ENCODE peak calls at places on chromosomes 5 and 9, in eight cellular contexts. C, Y, M, X, R, K, O and T are unnamed samples.

GRCh38 chr5:34587355-34588241 is 68.5 kb upstream of the RAI14 start:
- DNase-seq in C (no peak), Y (no peak), M (no peak), X (no peak), R (no peak), K (no peak), O (no peak), T (no peak)

GRCh38 chr5:172913117-172913850 is 45.9 kb upstream of the RPL26L1 start:
- DNase-seq in C (no peak), Y (no peak), M (no peak), X (no peak), R (no peak), K (no peak), O (no peak), T (no peak)

GRCh38 chr5:125298258-125298657 is 551.8 kb upstream of the ZNF608 start:
- DNase-seq in C (no peak), Y (no peak), M (no peak), X (no peak), R (no peak), K (no peak), O (no peak), T (no peak)

GRCh38 chr5:143554194-143554717 is 150.8 kb upstream of the NR3C1 start:
- DNase-seq in C (no peak), Y (no peak), M (no peak), X (no peak), R (peak), K (no peak), O (no peak), T (no peak)

GRCh38 chr5:132268698-132269551 is 11.4 kb downstream of the PDLIM4 start:
- DNase-seq in C (peak), Y (no peak), M (no peak), X (no peak), R (no peak), K (no peak), O (no peak), T (no peak)

GRCh38 chr5:147442134-147442726 is 67.6 kb downstream of the DPYSL3 start:
- DNase-seq in C (no peak), Y (no peak), M (no peak), X (no peak), R (no peak), K (no peak), O (no peak), T (no peak)

GRCh38 chr5:176740131-176740701 is 70.1 kb upstream of the UNC5A start:
- DNase-seq in C (no peak), Y (no peak), M (peak), X (no peak), R (no peak), K (no peak), O (no peak), T (no peak)

GRCh38 chr5:14627270-14627669 is 37.2 kb upstream of the OTULIN start:
- DNase-seq in C (no peak), Y (no peak), M (no peak), X (no peak), R (no peak), K (no peak), O (no peak), T (no peak)

GRCh38 chr5:84384604-84385575 is at the start of gene EDIL3:
- DNase-seq in C (peak), Y (no peak), M (peak), X (no peak), R (peak), K (no peak), O (peak), T (no peak)

GRCh38 chr5:108345541-108346171 is 36.2 kb downstream of the FBXL17 start:
- DNase-seq in C (no peak), Y (no peak), M (no peak), X (no peak), R (no peak), K (no peak), O (no peak), T (no peak)

GRCh38 chr5:123690821-123691220 is 178.8 kb downstream of the CSNK1G3 start:
- DNase-seq in C (no peak), Y (no peak), M (no peak), X (peak), R (no peak), K (no peak), O (no peak), T (peak)

GRCh38 chr5:6236858-6237481 is 141.4 kb downstream of the MED10 start:
- DNase-seq in C (no peak), Y (no peak), M (no peak), X (no peak), R (no peak), K (no peak), O (no peak), T (no peak)

GRCh38 chr5:27590503-27590902 is 552.1 kb upstream of the CDH9 start:
- DNase-seq in C (no peak), Y (no peak), M (no peak), X (no peak), R (no peak), K (no peak), O (peak), T (no peak)

GRCh38 chr5:95760291-95761191 is 29.4 kb downstream of the RHOBTB3 start:
- DNase-seq in C (no peak), Y (no peak), M (no peak), X (peak), R (no peak), K (no peak), O (no peak), T (peak)

GRCh38 chr9:123544007-123544827 is 188.2 kb downstream of the CRB2 start:
- DNase-seq in C (no peak), Y (no peak), M (no peak), X (peak), R (peak), K (no peak), O (no peak), T (no peak)

GRCh38 chr5:172380992-172381643 is 73.2 kb downstream of the SH3PXD2B start:
- DNase-seq in C (peak), Y (no peak), M (peak), X (no peak), R (peak), K (peak), O (peak), T (no peak)

GRCh38 chr9:130770679-130771442 is 64.2 kb upstream of the ABL1 start:
- DNase-seq in C (no peak), Y (no peak), M (no peak), X (no peak), R (no peak), K (no peak), O (no peak), T (no peak)

GRCh38 chr9:116544896-116545295 is 142.2 kb upstream of the TRIM32 start:
- DNase-seq in C (no peak), Y (no peak), M (no peak), X (no peak), R (no peak), K (no peak), O (no peak), T (no peak)
- H3K4me3 ChIP-seq in C (no peak), Y (no peak), M (no peak), X (no peak), R (no peak), K (no peak), O (no peak), T (no peak)

GRCh38 chr5:63822633-63823032 is 139.6 kb downstream of the HTR1A start:
- DNase-seq in C (no peak), Y (no peak), M (no peak), X (no peak), R (no peak), K (no peak), O (no peak), T (no peak)
- TF ChIP-seq CTCF in C (no peak), Y (no peak), M (no peak), X (no peak), R (no peak), K (no peak), O (no peak), T (peak)

DNA sequence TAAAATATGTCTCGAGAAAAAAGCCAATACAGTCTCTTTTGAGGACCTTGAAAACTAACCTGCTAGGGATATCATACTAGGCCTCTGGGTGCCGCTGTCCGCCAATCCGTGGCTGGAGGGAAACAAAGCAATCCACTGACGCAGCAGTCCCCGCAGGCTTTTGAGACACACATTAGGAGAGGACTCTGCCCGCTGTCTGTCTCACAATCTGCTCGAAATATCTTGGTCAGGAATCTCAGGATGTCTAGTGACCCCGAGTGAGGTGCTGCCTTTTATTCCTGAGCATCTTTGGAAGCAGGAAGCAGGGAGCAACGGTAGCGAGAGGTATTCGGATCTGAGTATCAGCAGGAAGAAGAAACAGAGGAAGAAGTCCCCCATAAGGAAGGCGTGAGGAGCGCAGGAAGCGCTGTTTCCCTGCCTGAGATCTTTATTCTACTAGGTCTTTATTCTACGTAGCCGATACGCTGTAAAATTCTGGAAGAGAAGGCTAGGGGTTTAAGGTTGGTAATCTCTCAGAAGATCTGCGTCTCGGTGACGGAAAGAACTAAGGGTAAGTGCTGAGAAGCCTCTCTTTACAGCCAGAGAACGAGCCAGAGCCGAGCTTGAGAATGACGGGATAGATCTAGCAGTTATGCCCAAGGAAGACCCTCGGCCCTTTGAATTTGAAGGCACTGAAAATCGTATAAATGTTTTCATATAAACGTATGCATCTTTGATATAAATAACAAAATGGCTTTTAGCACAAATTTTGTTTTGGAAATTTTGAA is 4.0 kb upstream of the PCDHGA1 start:
- DNase-seq in C (peak), Y (no peak), M (peak), X (no peak), R (peak), K (peak), O (peak), T (no peak)
- H3K4me3 ChIP-seq in C (peak), Y (peak), M (peak), X (peak), R (no peak), K (peak), O (peak), T (peak)

DNA sequence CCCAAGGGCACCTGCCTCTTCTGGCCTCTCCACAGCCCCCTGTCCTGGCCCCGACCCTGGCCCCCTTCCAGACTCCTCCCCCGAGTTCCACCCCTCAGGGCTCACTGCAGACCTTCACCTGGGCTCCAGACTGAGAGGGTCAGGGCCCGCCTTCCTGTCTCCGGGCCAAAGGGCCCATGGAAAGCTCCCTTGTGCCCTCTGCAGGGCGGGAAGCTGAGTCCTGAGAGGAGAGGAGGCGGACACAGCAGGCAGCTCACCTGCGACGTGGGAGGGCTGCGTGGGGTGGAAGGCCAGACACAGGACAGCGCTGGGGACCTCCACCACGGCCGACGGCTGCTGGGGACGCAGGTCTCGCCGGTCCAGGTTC is 20.6 kb downstream of the DYNC2I2 start:
- DNase-seq in C (no peak), Y (no peak), M (no peak), X (no peak), R (peak), K (peak), O (peak), T (no peak)
- TF ChIP-seq CTCF in C (no peak), Y (no peak), M (no peak), X (peak), R (no peak), K (peak), O (peak), T (peak)

GRCh38 chr9:105385372-105385985 is 62.4 kb upstream of the FSD1L start:
- DNase-seq in C (peak), Y (no peak), M (no peak), X (no peak), R (peak), K (peak), O (no peak), T (no peak)
- H3K4me3 ChIP-seq in C (peak), Y (no peak), M (peak), X (no peak), R (peak), K (peak), O (peak), T (no peak)

GRCh38 chr9:134275379-134275778 is 50.9 kb upstream of the RXRA start:
- DNase-seq in C (no peak), Y (no peak), M (no peak), X (no peak), R (no peak), K (no peak), O (no peak), T (no peak)
- TF ChIP-seq CTCF in C (no peak), Y (no peak), M (no peak), X (no peak), R (no peak), K (no peak), O (no peak), T (no peak)

GRCh38 chr9:35563791-35564197 is 41.3 kb upstream of the TESK1 start:
- DNase-seq in C (peak), Y (no peak), M (peak), X (no peak), R (peak), K (peak), O (no peak), T (no peak)
- H3K4me3 ChIP-seq in C (no peak), Y (peak), M (no peak), X (no peak), R (peak), K (peak), O (no peak), T (no peak)

GRCh38 chr5:168073991-168074800 is 217.2 kb upstream of the WWC1 start:
- DNase-seq in C (no peak), Y (no peak), M (no peak), X (no peak), R (no peak), K (no peak), O (no peak), T (no peak)

GRCh38 chr5:168072665-168073064 is 218.8 kb upstream of the WWC1 start:
- DNase-seq in C (no peak), Y (no peak), M (no peak), X (no peak), R (no peak), K (no peak), O (no peak), T (no peak)

GRCh38 chr5:168073311-168073710 is 218.1 kb upstream of the WWC1 start:
- DNase-seq in C (no peak), Y (no peak), M (no peak), X (no peak), R (no peak), K (no peak), O (no peak), T (no peak)

GRCh38 chr5:168075387-168075786 is 216.1 kb upstream of the WWC1 start:
- DNase-seq in C (no peak), Y (no peak), M (no peak), X (no peak), R (no peak), K (no peak), O (no peak), T (no peak)

DNA sequence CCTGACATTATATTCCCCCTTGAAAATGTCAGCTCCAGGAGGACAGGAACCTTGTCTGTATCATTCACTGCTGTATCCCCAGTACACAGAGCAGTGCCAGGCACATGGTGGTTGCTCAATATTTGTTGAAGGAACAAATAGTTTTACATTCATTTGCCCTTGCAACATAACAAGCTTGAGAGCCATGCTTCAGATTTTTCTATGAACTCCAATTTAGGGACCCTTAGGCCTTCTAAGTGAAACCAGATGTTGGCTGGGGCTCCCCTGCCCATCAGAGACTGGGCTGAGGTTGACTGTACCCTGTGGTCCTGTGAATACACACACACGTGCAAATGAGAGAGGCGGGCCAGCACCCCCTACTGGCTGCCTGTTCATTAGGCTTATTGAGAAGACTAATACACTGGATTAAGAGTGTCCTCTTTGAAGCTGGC is 214.9 kb upstream of the WWC1 start:
- DNase-seq in C (no peak), Y (no peak), M (no peak), X (no peak), R (peak), K (peak), O (peak), T (no peak)
- TF ChIP-seq CTCF in C (no peak), Y (peak), M (no peak), X (peak), R (peak), K (peak), O (peak), T (peak)

GRCh38 chr9:132991351-132992300 is 13.1 kb downstream of the GFI1B start:
- DNase-seq in C (no peak), Y (no peak), M (no peak), X (no peak), R (no peak), K (no peak), O (peak), T (no peak)

GRCh38 chr9:132988244-132989013 is 9.9 kb downstream of the GFI1B start:
- DNase-seq in C (no peak), Y (no peak), M (no peak), X (no peak), R (no peak), K (no peak), O (peak), T (no peak)

GRCh38 chr9:132989014-132989310 is 10.5 kb downstream of the GFI1B start:
- DNase-seq in C (no peak), Y (no peak), M (no peak), X (no peak), R (no peak), K (no peak), O (peak), T (no peak)

GRCh38 chr9:132989414-132989996 is 11.0 kb downstream of the GFI1B start:
- DNase-seq in C (no peak), Y (no peak), M (no peak), X (no peak), R (no peak), K (no peak), O (peak), T (no peak)

DNA sequence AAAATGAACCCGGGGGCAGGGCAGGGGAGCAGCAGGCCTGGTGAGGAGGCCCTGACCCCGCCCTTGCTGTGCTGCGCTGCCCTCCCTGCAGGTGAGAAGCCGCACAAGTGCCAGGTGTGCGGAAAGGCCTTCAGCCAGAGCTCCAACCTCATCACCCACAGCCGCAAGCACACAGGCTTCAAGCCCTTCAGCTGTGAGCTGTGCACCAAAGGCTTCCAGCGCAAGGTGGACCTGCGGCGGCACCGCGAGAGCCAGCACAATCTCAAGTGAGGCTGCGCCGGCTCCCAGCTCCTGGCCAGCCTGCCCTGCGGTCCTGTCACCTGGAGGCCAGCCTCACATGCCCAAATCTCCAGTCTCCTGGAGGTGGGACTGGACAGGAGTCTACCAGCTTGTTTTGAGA is 12.3 kb downstream of the GFI1B start:
- DNase-seq in C (no peak), Y (no peak), M (no peak), X (no peak), R (no peak), K (no peak), O (peak), T (no peak)
- H3K4me3 ChIP-seq in C (no peak), Y (no peak), M (no peak), X (no peak), R (no peak), K (no peak), O (no peak), T (no peak)

GRCh38 chr9:21491742-21492141 is 9.6 kb upstream of the IFNE start:
- DNase-seq in C (no peak), Y (no peak), M (no peak), X (no peak), R (no peak), K (no peak), O (no peak), T (no peak)
- TF ChIP-seq CTCF in C (no peak), Y (no peak), M (no peak), X (no peak), R (no peak), K (no peak), O (no peak), T (no peak)